ENCODE peak calls at places on chromosomes 12 and 14, in six cellular contexts. D, R, M, J, F and E are unnamed samples.
A peak's percentile ranks its signal among the peaks of the same experiment; 100 is the strongest.

GRCh38 chr12:4496145-4496838 is 42.4 kb upstream of the RAD51AP1 start:
- DNase-seq in M (no peak), J (no peak), F (no peak), D (no peak), R (no peak), E (no peak)

GRCh38 chr14:84128025-84128424 is 1401.9 kb upstream of the FLRT2 start:
- DNase-seq in D (no peak), F (no peak), J (no peak), M (no peak), R (no peak), E (no peak)

GRCh38 chr14:105941226-105942166 is 415.1 kb downstream of the TMEM121 start:
- DNase-seq in J (no peak), R (no peak), M (no peak), D (no peak), F (no peak), E (no peak)

GRCh38 chr12:131636940-131637750 is 73.7 kb upstream of the SFSWAP start:
- DNase-seq in J (no peak), R (no peak), M (no peak), D (no peak), F (no peak), E (no peak)

GRCh38 chr12:127401005-127401404 is 866.0 kb upstream of the TMEM132C start:
- DNase-seq in M (no peak), J (no peak), D (peak; percentile 65), F (no peak), R (no peak), E (peak; percentile 39)

GRCh38 chr12:130925616-130926015 is 28.1 kb upstream of the ADGRD1 start:
- DNase-seq in J (no peak), M (no peak), D (peak; percentile 49), F (no peak), R (no peak), E (no peak)

GRCh38 chr14:26598081-26598671 is 343 bp upstream of the NOVA1 start:
- DNase-seq in J (no peak), F (no peak), M (peak; percentile 95), R (peak; percentile 88), D (peak; percentile 88), E (no peak)

GRCh38 chr12:10957741-10958140 is 18.7 kb upstream of the TAS2R14 start:
- DNase-seq in D (no peak), M (no peak), R (no peak), J (no peak), F (no peak), E (peak; percentile 17)

GRCh38 chr12:63764481-63764880 is 15.2 kb upstream of the RXYLT1 start:
- DNase-seq in R (no peak), F (no peak), D (no peak), M (no peak), J (no peak), E (no peak)

GRCh38 chr14:100122481-100123215 is 36.8 kb downstream of the DEGS2 start:
- DNase-seq in D (no peak), F (no peak), J (no peak), M (no peak), R (no peak), E (no peak)

GRCh38 chr12:27193854-27194544 is 50.1 kb upstream of the STK38L start:
- DNase-seq in D (peak; percentile 91), M (no peak), R (peak; percentile 93), F (no peak), J (peak; percentile 57), E (peak; percentile 71)

GRCh38 chr12:43285248-43285647 is 266.8 kb downstream of the ADAMTS20 start:
- DNase-seq in F (peak; percentile 75), D (peak; percentile 98), J (peak; percentile 72), M (no peak), R (no peak), E (peak; percentile 85)

GRCh38 chr12:42589465-42590323 is at the start of gene PRICKLE1:
- DNase-seq in F (peak; percentile 61), R (peak; percentile 72), M (peak; percentile 50), J (no peak), D (peak; percentile 66), E (no peak)

GRCh38 chr12:53044052-53044581 is 5.7 kb upstream of the TNS2 start:
- DNase-seq in F (no peak), R (no peak), D (peak; percentile 31), M (no peak), J (no peak), E (no peak)

GRCh38 chr12:6996040-6996441 is 22.2 kb downstream of the LPCAT3 start:
- DNase-seq in F (no peak), D (peak; percentile 59), M (no peak), J (peak; percentile 15), R (no peak), E (peak; percentile 75)

GRCh38 chr12:131142891-131143637 is 189.4 kb downstream of the ADGRD1 start:
- DNase-seq in D (no peak), F (no peak), M (no peak), R (peak; percentile 54), J (no peak), E (no peak)

GRCh38 chr12:57169046-57169795 is 21.8 kb upstream of the LRP1-AS start:
- DNase-seq in J (no peak), R (no peak), M (no peak), F (no peak), D (no peak), E (no peak)

GRCh38 chr12:57164966-57165365 is 17.5 kb upstream of the LRP1-AS start:
- DNase-seq in R (no peak), D (peak; percentile 54), M (no peak), F (no peak), J (no peak), E (no peak)

GRCh38 chr12:57164454-57164853 is 17.0 kb upstream of the LRP1-AS start:
- DNase-seq in J (no peak), F (no peak), D (no peak), R (no peak), M (no peak), E (no peak)

GRCh38 chr12:57165741-57166140 is 18.3 kb upstream of the LRP1-AS start:
- DNase-seq in M (no peak), J (no peak), F (no peak), D (peak; percentile 40), R (no peak), E (peak; percentile 28)

GRCh38 chr12:57166971-57167371 is 19.6 kb upstream of the LRP1-AS start:
- DNase-seq in J (no peak), F (no peak), R (no peak), D (peak; percentile 92), M (no peak), E (peak; percentile 85)
- TF ChIP-seq CTCF in J (no peak), F (no peak), R (no peak), D (no peak), M (no peak), E (no peak)

GRCh38 chr12:32535260-32535999 is 136.1 kb downstream of the FGD4 start:
- DNase-seq in F (peak; percentile 79), J (no peak), D (peak; percentile 84), R (peak; percentile 89), M (peak; percentile 46), E (peak; percentile 37)
- TF ChIP-seq CTCF in F (no peak), J (no peak), D (no peak), R (no peak), M (no peak), E (no peak)

GRCh38 chr14:24215495-24216344 is at the start of gene MDP1:
- DNase-seq in D (peak; percentile 84), J (peak; percentile 38), R (peak; percentile 92), F (peak; percentile 85), M (peak; percentile 85), E (peak; percentile 68)

GRCh38 chr14:24213866-24214652 is 771 bp upstream of the CHMP4A start:
- DNase-seq in M (no peak), J (no peak), D (no peak), F (no peak), R (peak; percentile 19), E (no peak)

GRCh38 chr14:24216345-24216699 is 456 bp upstream of the MDP1 start:
- DNase-seq in D (no peak), J (no peak), F (no peak), M (no peak), R (no peak), E (no peak)

GRCh38 chr14:24211311-24211710 is 2.0 kb downstream of the CHMP4A start:
- DNase-seq in F (no peak), M (no peak), D (no peak), R (peak; percentile 56), J (no peak), E (no peak)

DNA sequence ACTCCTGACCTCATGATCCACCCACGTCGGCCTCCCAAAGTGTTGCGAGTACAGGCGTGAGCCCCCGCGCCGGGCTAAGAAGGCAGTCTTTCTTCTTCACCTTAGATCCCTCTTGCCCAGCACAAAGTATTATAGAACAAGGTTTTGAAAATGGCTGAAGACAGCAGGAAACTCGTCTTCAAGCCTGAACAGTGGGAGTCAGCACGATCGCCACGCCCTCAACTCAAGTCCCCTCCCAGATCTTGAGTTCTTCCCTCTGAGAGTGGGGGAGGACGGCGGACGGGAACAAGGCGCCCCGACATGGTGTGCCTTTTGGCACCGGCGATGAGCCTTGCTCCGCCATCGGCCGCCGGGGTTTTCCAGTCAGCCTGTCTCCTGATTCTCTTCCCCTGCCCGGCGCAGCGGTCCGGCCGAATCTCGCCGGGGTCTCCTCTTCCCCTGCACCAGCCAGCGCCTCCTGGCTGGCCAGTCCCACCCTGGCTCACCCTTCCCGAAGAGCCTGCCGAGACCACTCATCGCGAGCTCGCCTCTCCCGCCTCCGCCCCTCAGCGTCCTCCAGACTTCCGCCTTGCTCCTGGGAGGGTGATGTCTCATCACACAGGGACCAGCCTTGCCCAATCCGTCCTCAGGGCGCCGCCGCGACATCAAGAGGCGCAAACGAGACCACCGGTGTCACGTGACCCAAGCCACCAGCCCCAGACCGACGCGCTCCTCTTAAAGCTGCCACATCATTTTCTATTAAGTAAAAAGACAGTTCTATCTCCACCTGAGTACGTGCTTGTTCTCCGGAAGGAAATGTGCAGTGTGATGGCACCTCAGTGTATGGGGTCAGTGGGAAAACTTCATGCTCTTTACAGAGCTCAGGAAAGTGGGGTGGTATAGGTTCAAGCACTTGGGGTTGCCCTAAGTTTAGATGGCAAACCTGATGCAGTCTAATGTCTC is at the start of gene CHMP4A:
- DNase-seq in J (peak; percentile 91), M (peak; percentile 97), R (peak; percentile 99), D (peak; percentile 99), F (peak; percentile 93), E (peak; percentile 98)
- TF ChIP-seq CTCF in J (peak; percentile 46), M (no peak), R (no peak), D (peak; percentile 22), F (no peak), E (peak; percentile 49)

GRCh38 chr14:52427460-52427859 is 113.3 kb downstream of the PTGER2 start:
- DNase-seq in R (no peak), J (no peak), D (no peak), M (no peak), F (no peak), E (no peak)

GRCh38 chr14:52417139-52417538 is 103.0 kb downstream of the PTGER2 start:
- DNase-seq in F (no peak), M (no peak), R (no peak), D (no peak), J (no peak), E (no peak)

GRCh38 chr14:52422650-52423356 is 108.7 kb downstream of the PTGER2 start:
- DNase-seq in M (no peak), D (peak; percentile 13), R (no peak), J (peak; percentile 19), F (no peak), E (no peak)
- TF ChIP-seq CTCF in M (no peak), D (no peak), R (no peak), J (no peak), F (no peak), E (no peak)

GRCh38 chr14:40318211-40318719 is 886.0 kb upstream of the FBXO33 start:
- DNase-seq in J (no peak), F (no peak), M (no peak), D (no peak), R (no peak), E (no peak)
- TF ChIP-seq CTCF in J (no peak), F (no peak), M (no peak), D (no peak), R (no peak), E (no peak)